ENCODE peak calls at places on chromosomes 5 and 9, in ten cellular contexts. Y, H, L, J, K, D, T, C, B and F are unnamed samples.

GRCh38 chr5:77120086-77120485 is 33.0 kb upstream of the ZBED3 start:
- DNase-seq in Y (no peak), H (no peak), L (no peak), J (no peak), K (no peak), D (no peak), T (no peak), C (no peak), B (no peak), F (peak; percentile 53)

GRCh38 chr5:1113805-1114586 is 2.1 kb upstream of the SLC12A7 start:
- DNase-seq in Y (no peak), H (no peak), L (no peak), J (no peak), K (peak; percentile 65), D (no peak), T (no peak), C (no peak), B (no peak), F (no peak)

GRCh38 chr9:34540826-34541225 is 18.0 kb upstream of the ENHO start:
- DNase-seq in Y (no peak), H (no peak), L (no peak), J (no peak), K (no peak), D (no peak), T (no peak), C (no peak), B (no peak), F (no peak)

GRCh38 chr5:154370119-154370518 is 75.7 kb upstream of the SAP30L start:
- DNase-seq in Y (no peak), H (no peak), L (no peak), J (no peak), K (peak; percentile 16), D (no peak), T (no peak), C (no peak), B (no peak), F (no peak)

GRCh38 chr9:34545497-34545896 is 22.7 kb upstream of the ENHO start:
- DNase-seq in Y (no peak), H (no peak), L (no peak), J (no peak), K (no peak), D (no peak), T (no peak), C (no peak), B (no peak), F (no peak)

GRCh38 chr5:171808951-171809350 is 23.3 kb downstream of the SMIM23 start:
- DNase-seq in Y (no peak), H (no peak), L (no peak), J (no peak), K (no peak), D (no peak), T (no peak), C (no peak), B (no peak), F (no peak)

GRCh38 chr5:93941897-93942296 is 200.5 kb upstream of the POU5F2 start:
- DNase-seq in Y (no peak), H (no peak), L (no peak), J (no peak), K (no peak), D (no peak), T (no peak), C (peak; percentile 2), B (no peak), F (no peak)

GRCh38 chr5:101977729-101978345 is 318.2 kb downstream of the SLCO4C1 start:
- DNase-seq in Y (no peak), H (peak; percentile 54), L (peak; percentile 0), J (no peak), K (no peak), D (no peak), T (no peak), C (peak; percentile 30), B (no peak), F (peak; percentile 16)

GRCh38 chr5:142447887-142448286 is 123.1 kb upstream of the SPRY4 start:
- DNase-seq in Y (no peak), H (no peak), L (no peak), J (no peak), K (no peak), D (no peak), T (no peak), C (no peak), B (no peak), F (no peak)

GRCh38 chr5:52134013-52134650 is 653.6 kb upstream of the ITGA1 start:
- DNase-seq in Y (no peak), H (no peak), L (no peak), J (no peak), K (no peak), D (no peak), T (no peak), C (peak; percentile 2), B (no peak), F (peak; percentile 36)

GRCh38 chr5:144150996-144151395 is 19.5 kb downstream of the YIPF5 start:
- DNase-seq in Y (no peak), H (no peak), L (no peak), J (no peak), K (no peak), D (no peak), T (no peak), C (no peak), B (no peak), F (no peak)

GRCh38 chr9:100759166-100759565 is 181.3 kb downstream of the CAVIN4 start:
- DNase-seq in Y (no peak), H (no peak), L (no peak), J (no peak), K (no peak), D (no peak), T (no peak), C (no peak), B (no peak), F (no peak)

GRCh38 chr5:40834391-40834848 is 602 bp downstream of the RPL37 start:
- DNase-seq in Y (peak; percentile 53), H (no peak), L (no peak), J (no peak), K (no peak), D (peak; percentile 42), T (no peak), C (no peak), B (no peak), F (peak; percentile 7)

GRCh38 chr5:140488914-140489313 is 58.5 kb upstream of the EIF4EBP3 start:
- DNase-seq in Y (no peak), H (no peak), L (no peak), J (no peak), K (no peak), D (no peak), T (no peak), C (no peak), B (no peak), F (no peak)

GRCh38 chr5:170622933-170623332 is 119.1 kb downstream of the KCNIP1 start:
- DNase-seq in Y (no peak), H (no peak), L (no peak), J (no peak), K (no peak), D (no peak), T (no peak), C (no peak), B (no peak), F (no peak)

GRCh38 chr5:68547621-68548020 is 332.1 kb downstream of the PIK3R1 start:
- DNase-seq in Y (no peak), H (no peak), L (no peak), J (no peak), K (no peak), D (no peak), T (no peak), C (no peak), B (no peak), F (no peak)

GRCh38 chr5:91468643-91469422 is 85.7 kb upstream of the ARRDC3 start:
- DNase-seq in Y (no peak), H (no peak), L (no peak), J (no peak), K (peak; percentile 0), D (no peak), T (no peak), C (no peak), B (no peak), F (no peak)

GRCh38 chr9:111945216-111945615 is 48.6 kb downstream of the UGCG start:
- DNase-seq in Y (no peak), H (no peak), L (no peak), J (no peak), K (no peak), D (peak; percentile 40), T (no peak), C (no peak), B (no peak), F (no peak)

GRCh38 chr5:97618721-97619120 is 435.7 kb upstream of the RIOK2 start:
- DNase-seq in Y (no peak), H (no peak), L (no peak), J (no peak), K (no peak), D (no peak), T (no peak), C (no peak), B (no peak), F (no peak)

GRCh38 chr9:8553444-8553843 is 753.9 kb upstream of the DMAC1 start:
- DNase-seq in Y (no peak), H (no peak), L (no peak), J (no peak), K (no peak), D (no peak), T (no peak), C (no peak), B (no peak), F (no peak)

GRCh38 chr9:89311346-89312153 is 555 bp downstream of the CKS2 start:
- DNase-seq in Y (peak; percentile 55), H (no peak), L (no peak), J (no peak), K (no peak), D (no peak), T (no peak), C (peak; percentile 51), B (no peak), F (no peak)

GRCh38 chr5:136094189-136094912 is 38.3 kb upstream of the SMAD5 start:
- DNase-seq in Y (peak; percentile 83), H (no peak), L (no peak), J (no peak), K (no peak), D (no peak), T (no peak), C (no peak), B (no peak), F (no peak)

GRCh38 chr5:76402880-76403712 is at the start of gene IQGAP2:
- DNase-seq in Y (peak; percentile 89), H (peak; percentile 37), L (no peak), J (no peak), K (peak; percentile 39), D (peak; percentile 87), T (peak; percentile 62), C (peak; percentile 31), B (peak; percentile 22), F (peak; percentile 6)

GRCh38 chr5:164186550-164186949 is 681.1 kb downstream of the MAT2B start:
- DNase-seq in Y (no peak), H (no peak), L (no peak), J (no peak), K (no peak), D (no peak), T (no peak), C (no peak), B (no peak), F (no peak)

GRCh38 chr5:143245929-143246561 is 157.4 kb downstream of the NR3C1 start:
- DNase-seq in Y (no peak), H (peak; percentile 92), L (no peak), J (peak; percentile 77), K (peak; percentile 90), D (no peak), T (no peak), C (no peak), B (peak; percentile 71), F (no peak)